ENCODE peak calls at places on chromosomes 2 and 18, in five cellular contexts. Y, A, L, K and I are unnamed samples.
A peak's percentile ranks its signal among the peaks of the same experiment; 100 is the strongest.

GRCh38 chr2:226874749-226875148 is 38.9 kb downstream of the RHBDD1 start:
- DNase-seq in Y (peak; percentile 30), A (no peak), L (no peak), K (no peak), I (no peak)

GRCh38 chr18:30625961-30626360 is 416.6 kb downstream of the DSC3 start:
- DNase-seq in Y (no peak), A (no peak), L (no peak), K (no peak), I (no peak)

GRCh38 chr2:216596234-216596985 is 36.8 kb upstream of the IGFBP2 start:
- DNase-seq in Y (no peak), A (peak; percentile 69), L (peak; percentile 88), K (no peak), I (no peak)

GRCh38 chr2:236177967-236178909 is 10.1 kb upstream of the GBX2 start:
- DNase-seq in Y (peak; percentile 90), A (peak; percentile 93), L (peak; percentile 77), K (peak; percentile 56), I (peak; percentile 79)

GRCh38 chr2:225008935-225009334 is 33.3 kb downstream of the DOCK10 start:
- DNase-seq in Y (peak; percentile 62), A (peak; percentile 21), L (peak; percentile 29), K (peak; percentile 26), I (no peak)

GRCh38 chr2:166314022-166314759 is 61.6 kb downstream of the SCN9A start:
- DNase-seq in Y (no peak), A (no peak), L (peak; percentile 89), K (no peak), I (no peak)

GRCh38 chr2:134522856-134523460 is 195.8 kb downstream of the TMEM163 start:
- DNase-seq in Y (no peak), A (peak; percentile 40), L (no peak), K (no peak), I (no peak)

GRCh38 chr2:53422979-53423378 is 344.6 kb upstream of the CHAC2 start:
- DNase-seq in Y (peak; percentile 66), A (peak; percentile 8), L (peak; percentile 61), K (peak; percentile 44), I (no peak)

GRCh38 chr18:8991131-8991530 is 111.4 kb upstream of the NDUFV2 start:
- DNase-seq in Y (no peak), A (no peak), L (peak; percentile 24), K (no peak), I (no peak)

GRCh38 chr18:45621068-45621511 is 5.8 kb downstream of the SLC14A2 start:
- DNase-seq in Y (peak; percentile 64), A (peak; percentile 74), L (peak; percentile 68), K (peak; percentile 28), I (no peak)

GRCh38 chr2:101770672-101771071 is 73.2 kb downstream of the MAP4K4 start:
- DNase-seq in Y (peak; percentile 69), A (peak; percentile 41), L (peak; percentile 63), K (peak; percentile 62), I (no peak)

GRCh38 chr2:9720352-9721093 is 89.7 kb upstream of the YWHAQ start:
- DNase-seq in Y (no peak), A (no peak), L (no peak), K (no peak), I (peak; percentile 56)

GRCh38 chr2:42125887-42126594 is 43.1 kb upstream of the EML4 start:
- DNase-seq in Y (peak; percentile 44), A (no peak), L (peak; percentile 40), K (no peak), I (no peak)
- H3K9ac ChIP-seq in Y (no peak overlapping the region), A (no peak overlapping the region), L (no peak overlapping the region), K (no peak overlapping the region), I (no peak overlapping the region)

GRCh38 chr18:49618741-49619392 is 57.0 kb downstream of the LIPG start:
- DNase-seq in Y (peak; percentile 55), A (no peak), L (no peak), K (no peak), I (no peak)
- H3K4me3 ChIP-seq in Y (no peak overlapping the region), A (no peak overlapping the region), L (no peak overlapping the region), K (no peak overlapping the region), I (no peak overlapping the region)

DNA sequence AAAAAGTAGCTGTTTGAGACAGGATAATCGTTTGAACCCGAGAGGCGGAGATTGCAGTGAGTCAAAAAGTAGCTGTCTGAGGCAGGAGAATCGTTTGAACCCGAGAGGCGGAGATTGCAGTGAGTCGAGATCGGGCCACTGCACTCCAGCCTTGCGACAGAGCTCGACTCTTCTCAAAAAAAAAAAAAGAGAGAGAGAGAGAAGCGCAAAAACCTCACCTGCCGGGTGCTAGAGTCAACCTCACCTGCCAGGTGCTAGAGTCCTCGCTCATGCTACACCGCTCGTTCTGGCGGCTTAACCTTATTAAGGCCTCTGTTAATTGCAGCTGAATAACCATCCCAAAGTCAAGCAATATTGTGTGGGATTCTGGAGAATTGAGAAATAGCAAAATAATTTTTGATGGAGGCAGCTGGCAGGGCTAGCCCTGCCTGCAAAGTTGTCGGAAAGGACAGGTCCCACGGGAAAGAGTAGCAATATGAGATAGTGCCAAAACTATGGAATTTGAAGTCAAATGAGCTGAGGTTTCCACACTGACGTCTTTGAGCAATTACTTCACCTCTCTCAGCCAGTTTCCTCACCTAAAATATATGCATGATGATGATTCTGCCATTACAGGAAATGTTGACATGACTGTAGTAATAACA is 635 bp upstream of the DYM start:
- DNase-seq in Y (no peak), A (no peak), L (peak; percentile 61), K (no peak), I (no peak)
- H3K9ac ChIP-seq in Y (no peak overlapping the region), A (peak overlapping the region; percentile 84), L (peak overlapping the region; percentile 92), K (peak overlapping the region; percentile 75), I (peak overlapping the region; percentile 79)

GRCh38 chr2:234427081-234428058 is 69.5 kb downstream of the ARL4C start:
- DNase-seq in Y (peak; percentile 78), A (no peak), L (peak; percentile 37), K (no peak), I (no peak)
- H3K4me3 ChIP-seq in Y (no peak overlapping the region), A (peak overlapping the region; percentile 19), L (no peak overlapping the region), K (no peak overlapping the region), I (no peak overlapping the region)

GRCh38 chr2:150487537-150488429 is at the start of gene RND3:
- DNase-seq in Y (peak; percentile 96), A (peak; percentile 86), L (peak; percentile 99), K (peak; percentile 98), I (peak; percentile 98)
- H3K9ac ChIP-seq in Y (no peak within 1 kb of the TSS), A (peak within 1 kb of the TSS; percentile 99), L (peak within 1 kb of the TSS; percentile 96), K (peak within 1 kb of the TSS; percentile 94), I (peak within 1 kb of the TSS; percentile 92)

GRCh38 chr18:22280453-22280750 is 111.0 kb downstream of the GATA6 start:
- DNase-seq in Y (no peak), A (no peak), L (peak; percentile 7), K (no peak), I (no peak)

GRCh38 chr18:22284581-22285230 is 115.3 kb downstream of the GATA6 start:
- DNase-seq in Y (no peak), A (no peak), L (no peak), K (no peak), I (no peak)

GRCh38 chr18:22279741-22280452 is 110.5 kb downstream of the GATA6 start:
- DNase-seq in Y (no peak), A (no peak), L (peak; percentile 37), K (no peak), I (no peak)

GRCh38 chr18:22283397-22283796 is 114.0 kb downstream of the GATA6 start:
- DNase-seq in Y (no peak), A (no peak), L (peak; percentile 60), K (no peak), I (no peak)

GRCh38 chr18:22282311-22283235 is 113.2 kb downstream of the GATA6 start:
- DNase-seq in Y (no peak), A (no peak), L (peak; percentile 69), K (peak; percentile 63), I (no peak)
- H3K4me3 ChIP-seq in Y (no peak overlapping the region), A (no peak overlapping the region), L (no peak overlapping the region), K (no peak overlapping the region), I (no peak overlapping the region)

DNA sequence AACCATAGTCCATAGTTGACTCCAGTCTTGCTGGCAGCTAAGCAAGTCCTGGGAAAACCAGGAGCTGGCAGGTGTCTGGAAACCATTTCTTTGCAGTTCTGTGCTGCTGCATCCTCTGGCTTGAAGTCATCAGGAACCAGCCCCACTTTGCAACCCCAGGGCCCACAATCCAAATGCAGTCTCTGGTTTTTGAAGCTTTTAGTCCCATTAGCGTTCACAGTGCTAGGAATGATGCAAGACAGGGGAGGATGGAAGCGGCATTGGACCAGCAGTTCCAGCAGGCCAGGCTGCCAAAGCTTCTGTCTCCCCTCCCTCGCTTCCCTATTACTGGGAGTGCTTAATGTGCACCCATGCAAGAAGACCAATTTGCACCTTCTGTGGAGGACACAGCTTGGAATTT is 106.4 kb downstream of the ZBTB7C start:
- DNase-seq in Y (no peak), A (no peak), L (no peak), K (no peak), I (no peak)
- H3K9ac ChIP-seq in Y (no peak overlapping the region), A (no peak overlapping the region), L (no peak overlapping the region), K (no peak overlapping the region), I (no peak overlapping the region)

DNA sequence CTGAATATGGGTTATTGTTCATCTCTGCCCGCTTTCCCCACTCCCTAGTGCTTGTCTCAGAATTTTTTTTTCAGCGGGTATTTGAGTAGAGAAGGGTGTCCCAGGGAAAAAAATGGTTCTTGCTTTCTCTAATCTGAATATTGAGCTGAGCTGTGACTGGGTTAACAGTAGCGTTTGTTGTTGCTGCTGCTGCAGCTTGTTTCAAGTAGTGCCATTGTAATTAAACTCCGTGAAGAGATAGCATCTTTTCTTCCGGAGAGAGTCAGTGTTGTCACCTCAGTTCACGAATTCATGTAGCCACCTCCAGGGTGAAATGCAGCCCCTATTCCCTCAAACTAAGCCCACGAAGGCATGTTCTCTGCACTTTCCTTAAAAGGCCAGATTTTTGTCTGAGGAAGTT is 1.5 kb upstream of the AAK1 start:
- DNase-seq in Y (no peak), A (no peak), L (peak; percentile 44), K (no peak), I (no peak)
- H3K4me3 ChIP-seq in Y (peak overlapping the region; percentile 99), A (peak overlapping the region; percentile 84), L (peak overlapping the region; percentile 93), K (peak overlapping the region; percentile 70), I (peak overlapping the region; percentile 98)

GRCh38 chr2:170409164-170409535 is 231.2 kb downstream of the MYO3B start:
- DNase-seq in Y (peak; percentile 91), A (peak; percentile 66), L (peak; percentile 82), K (peak; percentile 68), I (no peak)
- H3K9ac ChIP-seq in Y (no peak overlapping the region), A (no peak overlapping the region), L (no peak overlapping the region), K (no peak overlapping the region), I (no peak overlapping the region)